ENCODE peak calls at places on chromosomes 12 and 14, in four cellular contexts. L is tibial artery, D is K562, N is Karpas-422. A is an unnamed sample.

GRCh38 chr12:121753844-121754264 is 39.6 kb downstream of the RHOF start:
- DNase-seq in L (peak; percentile 42), D (no peak), N (no peak), A (no peak)

GRCh38 chr12:109098142-109098652 is 800 bp downstream of the UNG start:
- DNase-seq in L (peak; percentile 65), D (no peak), N (peak; percentile 71), A (no peak)

GRCh38 chr12:61385771-61386170 is 874.4 kb upstream of the USP15 start:
- DNase-seq in L (no peak), D (no peak), N (no peak), A (no peak)

GRCh38 chr12:12467701-12468218 is 94.9 kb downstream of the DUSP16 start:
- DNase-seq in L (no peak), D (no peak), N (no peak), A (no peak)

GRCh38 chr12:16670456-16671050 is 64.6 kb upstream of the LMO3 start:
- DNase-seq in L (no peak), D (no peak), N (no peak), A (no peak)

GRCh38 chr12:76719171-76719631 is 44.7 kb upstream of the ZDHHC17 start:
- DNase-seq in L (no peak), D (no peak), N (no peak), A (no peak)

GRCh38 chr14:51498411-51499227 is 153.1 kb upstream of the FRMD6 start:
- DNase-seq in L (no peak), D (no peak), N (no peak), A (no peak)

GRCh38 chr12:121811434-121812319 is 7.9 kb downstream of the SETD1B start:
- DNase-seq in L (no peak), D (peak; percentile 82), N (peak; percentile 86), A (no peak)

GRCh38 chr12:50647031-50647430 is 116.9 kb upstream of the ATF1 start:
- DNase-seq in L (no peak), D (no peak), N (no peak), A (no peak)

GRCh38 chr12:106791531-106791930 is 17.0 kb downstream of the RIC8B start:
- DNase-seq in L (no peak), D (no peak), N (no peak), A (no peak)

GRCh38 chr14:54725998-54726397 is 159.1 kb downstream of the SAMD4A start:
- DNase-seq in L (no peak), D (no peak), N (no peak), A (no peak)

GRCh38 chr12:115791331-115791730 is 486.2 kb downstream of the MED13L start:
- DNase-seq in L (no peak), D (no peak), N (no peak), A (no peak)

GRCh38 chr12:89825591-89826449 is 117.2 kb upstream of the ATP2B1 start:
- DNase-seq in L (no peak), D (peak; percentile 25), N (no peak), A (no peak)

GRCh38 chr12:90953956-90954421 is 987 bp downstream of the CCER1 start:
- DNase-seq in L (no peak), D (peak; percentile 58), N (peak; percentile 85), A (no peak)

GRCh38 chr12:126051611-126052107 is 986.4 kb downstream of the AACS start:
- DNase-seq in L (no peak), D (no peak), N (no peak), A (no peak)

GRCh38 chr12:28017873-28018255 is 45.3 kb upstream of the PTHLH start:
- DNase-seq in L (no peak), D (no peak), N (no peak), A (no peak)

GRCh38 chr12:50401383-50402155 is 884 bp downstream of the LARP4 start:
- DNase-seq in L (peak; percentile 58), D (no peak), N (peak; percentile 61), A (peak; percentile 29)

GRCh38 chr14:39967885-39968284 is 535.7 kb upstream of the FBXO33 start:
- DNase-seq in L (no peak), D (no peak), N (no peak), A (no peak)

GRCh38 chr14:103508930-103509329 is 13.7 kb downstream of the CKB start:
- DNase-seq in L (no peak), D (no peak), N (no peak), A (no peak)

GRCh38 chr14:59060841-59061240 is 127.6 kb upstream of the DAAM1 start:
- DNase-seq in L (no peak), D (no peak), N (no peak), A (no peak)

GRCh38 chr12:115335594-115335993 is 651.6 kb upstream of the TBX3 start:
- DNase-seq in L (no peak), D (no peak), N (no peak), A (no peak)

GRCh38 chr12:87336814-87337336 is 692.3 kb downstream of the C12orf50 start:
- DNase-seq in L (no peak), D (no peak), N (no peak), A (no peak)

GRCh38 chr14:21712039-21712438 is 38.4 kb upstream of the OR4E1 start:
- DNase-seq in L (no peak), D (no peak), N (no peak), A (no peak)

GRCh38 chr12:120849765-120850164 is 54.4 kb downstream of the SPPL3 start:
- DNase-seq in L (no peak), D (no peak), N (no peak), A (no peak)

GRCh38 chr14:43003845-43004244 is 1397.2 kb downstream of the LRFN5 start:
- DNase-seq in L (no peak), D (no peak), N (peak; percentile 76), A (no peak)

GRCh38 chr12:124392271-124392990 is 97.5 kb downstream of the RFLNA start:
- DNase-seq in L (peak; percentile 51), D (peak; percentile 47), N (peak; percentile 90), A (no peak)

GRCh38 chr12:29782821-29783772 is 645 bp downstream of the TMTC1 start:
- DNase-seq in L (peak; percentile 32), D (no peak), N (no peak), A (peak; percentile 85)

GRCh38 chr12:30507576-30507975 is 188.1 kb downstream of the IPO8 start:
- DNase-seq in L (no peak), D (no peak), N (no peak), A (no peak)

GRCh38 chr14:103846569-103847438 is 571 bp downstream of the PPP1R13B start:
- DNase-seq in L (no peak), D (peak; percentile 42), N (peak; percentile 59), A (peak; percentile 71)

GRCh38 chr14:104794099-104794498 is 1.4 kb downstream of the AKT1 start:
- DNase-seq in L (no peak), D (peak; percentile 70), N (no peak), A (no peak)

GRCh38 chr12:3550839-3551238 is 59.8 kb downstream of the PRMT8 start:
- DNase-seq in L (no peak), D (no peak), N (no peak), A (no peak)

GRCh38 chr12:15423629-15424028 is 101.3 kb downstream of the PTPRO start:
- DNase-seq in L (no peak), D (no peak), N (no peak), A (no peak)

GRCh38 chr14:92813201-92813600 is 19.1 kb downstream of the GOLGA5 start:
- DNase-seq in L (no peak), D (no peak), N (no peak), A (no peak)
- H3K36me3 ChIP-seq in L (peaks cover 97% of the 10 kb centered on the region), D (peaks cover 66% of the 10 kb centered on the region), N (peaks cover 78% of the 10 kb centered on the region), A (peaks cover 98% of the 10 kb centered on the region)

DNA sequence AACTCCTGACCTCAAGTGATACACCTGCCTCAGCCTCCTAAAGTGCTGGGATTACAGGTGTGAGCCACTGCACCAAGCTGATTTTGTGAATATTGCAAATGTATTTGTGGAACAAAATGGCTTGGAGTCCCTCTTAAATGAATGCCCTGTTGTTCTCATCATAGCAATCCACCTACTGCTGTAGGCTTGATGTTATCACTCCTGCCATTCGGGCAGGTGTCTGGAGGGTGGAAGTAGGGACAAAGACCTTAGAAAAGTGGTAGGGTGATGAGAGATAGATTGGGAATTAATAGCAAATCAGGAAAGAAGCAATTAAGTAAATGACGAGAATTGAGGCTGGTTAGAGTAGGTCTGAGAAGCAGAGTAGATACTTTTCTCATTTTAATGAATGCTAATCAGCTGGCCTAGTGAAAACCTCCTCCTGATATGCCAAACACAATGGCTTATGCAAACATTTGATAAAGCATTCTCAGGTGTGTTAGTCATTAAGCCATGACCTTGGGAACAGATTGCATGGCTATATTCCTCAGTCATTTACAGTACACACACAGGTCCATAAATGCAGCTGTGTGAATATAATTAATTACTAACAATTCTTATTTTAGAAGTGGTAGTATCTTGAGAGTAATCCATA is 60.5 kb upstream of the USP44 start:
- DNase-seq in L (no peak), D (no peak), N (no peak), A (no peak)
- H3K27ac ChIP-seq in L (no peak overlapping the region), D (no peak overlapping the region), N (no peak overlapping the region), A (no peak overlapping the region)

DNA sequence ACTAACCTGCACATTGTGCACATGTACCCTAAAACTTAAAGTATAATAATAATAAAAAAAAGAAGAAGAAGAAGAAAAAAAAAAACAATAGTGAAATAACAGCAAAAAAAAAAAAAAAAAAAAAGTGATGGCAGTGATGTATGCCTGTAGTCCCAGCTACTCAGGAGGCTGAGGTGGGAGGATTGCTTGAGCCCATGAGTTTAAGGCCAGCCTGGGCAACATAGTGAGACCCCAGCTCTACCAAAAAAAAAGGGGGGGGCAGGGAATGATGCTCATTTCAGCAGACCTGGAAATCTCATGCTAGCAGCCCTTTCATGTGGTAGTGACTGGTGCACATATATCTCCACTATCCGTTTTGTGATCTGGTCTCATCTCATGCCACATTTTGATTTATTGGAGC is 20.8 kb downstream of the TRAFD1 start:
- DNase-seq in L (no peak), D (no peak), N (peak; percentile 31), A (no peak)
- H3K36me3 ChIP-seq in L (peaks cover 84% of the 10 kb centered on the region), D (peaks cover 87% of the 10 kb centered on the region), N (peaks cover 52% of the 10 kb centered on the region), A (peaks cover 90% of the 10 kb centered on the region)

DNA sequence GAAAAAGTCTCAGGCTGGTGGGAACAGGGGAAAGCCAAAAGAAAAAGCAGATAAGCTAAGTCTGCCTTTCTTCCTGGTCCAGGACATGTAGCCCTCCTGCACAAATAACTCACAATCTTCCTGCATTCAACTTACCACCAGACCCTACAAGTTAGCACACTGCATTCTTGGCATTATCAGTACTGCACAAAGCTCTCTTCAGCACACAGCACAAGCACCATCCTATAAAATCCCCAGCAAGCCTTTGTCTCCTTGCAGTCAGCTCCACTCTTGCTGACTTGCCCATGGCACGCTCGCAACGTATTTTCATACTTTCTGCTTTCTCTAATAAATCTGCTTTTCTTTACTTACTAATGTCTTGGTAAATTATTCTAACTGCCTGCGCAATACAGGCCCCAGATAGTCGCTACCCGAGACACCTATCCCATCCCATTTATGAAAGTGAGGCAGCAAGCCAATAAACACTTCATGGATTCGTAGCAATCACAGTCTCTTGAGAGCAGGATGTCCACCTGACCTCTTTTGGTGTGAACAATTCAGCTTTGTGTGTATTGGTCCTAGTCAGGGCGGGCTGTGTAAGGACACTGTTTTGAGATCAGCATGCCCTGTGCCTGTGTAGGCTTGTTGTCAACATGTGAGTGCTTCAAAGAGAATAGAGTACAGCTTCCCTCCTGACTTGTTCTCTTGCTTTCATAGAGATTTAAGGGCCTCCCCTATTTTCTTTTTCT is 49.0 kb downstream of the TMEM117 start:
- DNase-seq in L (no peak), D (no peak), N (no peak), A (no peak)
- H3K27ac ChIP-seq in L (no peak overlapping the region), D (no peak overlapping the region), N (no peak overlapping the region), A (peak overlapping the region; percentile 8)

GRCh38 chr12:117456076-117456475 is 94.7 kb upstream of the NOS1 start:
- DNase-seq in L (no peak), D (no peak), N (no peak), A (no peak)
- H3K36me3 ChIP-seq in L (no peaks in the 10 kb centered on the region), D (no peaks in the 10 kb centered on the region), N (no peaks in the 10 kb centered on the region), A (no peaks in the 10 kb centered on the region)

GRCh38 chr14:53715390-53715730 is 241.3 kb downstream of the BMP4 start:
- DNase-seq in L (peak; percentile 21), D (no peak), N (no peak), A (no peak)
- H3K27ac ChIP-seq in L (no peak overlapping the region), D (no peak overlapping the region), N (no peak overlapping the region), A (peak overlapping the region; percentile 56)